ENCODE peak calls at places on chromosomes 6 and 20, in ten cellular contexts. One of them, this sample, is unnamed.

GRCh38 chr20:57618091-57618765 is 2.0 kb downstream of the ZBP1 start:
- DNase-seq in heart left ventricle: no peak
- DNase-seq in lower lobe of right lung: peak; percentile 39
- DNase-seq in neural progenitor cell: no peak
- DNase-seq in ovary: no peak
- DNase-seq in choroid plexus epithelial cell: no peak
- DNase-seq in NCI-H510A treated with DMSO at 0.1 percent for 48 hours: no peak
- DNase-seq in epithelial cell of esophagus: peak; percentile 82
- DNase-seq in NCI-H2081: no peak
- DNase-seq in activated naive CD4-positive, alpha-beta T cell treated with anti-CD3 and anti-CD28 coated beads, Interleukin-2, amount 10 ng/mL, durations not matched to agents 7 days and 5 days: peak; percentile 46
- DNase-seq in this sample: no peak

GRCh38 chr6:41970436-41970846 is 28.8 kb upstream of the CCND3 start:
- DNase-seq in heart left ventricle: no peak
- DNase-seq in lower lobe of right lung: peak; percentile 77
- DNase-seq in neural progenitor cell: no peak
- DNase-seq in ovary: no peak
- DNase-seq in choroid plexus epithelial cell: peak; percentile 60
- DNase-seq in NCI-H510A treated with DMSO at 0.1 percent for 48 hours: no peak
- DNase-seq in epithelial cell of esophagus: peak; percentile 79
- DNase-seq in NCI-H2081: no peak
- DNase-seq in activated naive CD4-positive, alpha-beta T cell treated with anti-CD3 and anti-CD28 coated beads, Interleukin-2, amount 10 ng/mL, durations not matched to agents 7 days and 5 days: no peak
- DNase-seq in this sample: peak; percentile 46

GRCh38 chr20:64205611-64206026 is 41.4 kb downstream of the MYT1 start:
- DNase-seq in heart left ventricle: no peak
- DNase-seq in lower lobe of right lung: no peak
- DNase-seq in neural progenitor cell: no peak
- DNase-seq in ovary: no peak
- DNase-seq in choroid plexus epithelial cell: no peak
- DNase-seq in NCI-H510A treated with DMSO at 0.1 percent for 48 hours: no peak
- DNase-seq in epithelial cell of esophagus: peak; percentile 75
- DNase-seq in NCI-H2081: no peak
- DNase-seq in activated naive CD4-positive, alpha-beta T cell treated with anti-CD3 and anti-CD28 coated beads, Interleukin-2, amount 10 ng/mL, durations not matched to agents 7 days and 5 days: no peak
- DNase-seq in this sample: no peak

GRCh38 chr6:56851104-56851503 is 103.8 kb upstream of the BEND6 start:
- DNase-seq in heart left ventricle: no peak
- DNase-seq in lower lobe of right lung: no peak
- DNase-seq in neural progenitor cell: peak; percentile 29
- DNase-seq in ovary: no peak
- DNase-seq in choroid plexus epithelial cell: peak; percentile 41
- DNase-seq in NCI-H510A treated with DMSO at 0.1 percent for 48 hours: no peak
- DNase-seq in epithelial cell of esophagus: peak; percentile 47
- DNase-seq in NCI-H2081: no peak
- DNase-seq in activated naive CD4-positive, alpha-beta T cell treated with anti-CD3 and anti-CD28 coated beads, Interleukin-2, amount 10 ng/mL, durations not matched to agents 7 days and 5 days: no peak
- DNase-seq in this sample: no peak

GRCh38 chr20:33733654-33734576 is 2.1 kb downstream of the ZNF341 start:
- DNase-seq in heart left ventricle: no peak
- DNase-seq in lower lobe of right lung: no peak
- DNase-seq in neural progenitor cell: no peak
- DNase-seq in ovary: peak; percentile 28
- DNase-seq in choroid plexus epithelial cell: peak; percentile 91
- DNase-seq in NCI-H510A treated with DMSO at 0.1 percent for 48 hours: no peak
- DNase-seq in epithelial cell of esophagus: peak; percentile 63
- DNase-seq in NCI-H2081: no peak
- DNase-seq in activated naive CD4-positive, alpha-beta T cell treated with anti-CD3 and anti-CD28 coated beads, Interleukin-2, amount 10 ng/mL, durations not matched to agents 7 days and 5 days: no peak
- DNase-seq in this sample: peak; percentile 44

GRCh38 chr6:154488802-154489437 is 21.6 kb downstream of the CNKSR3 start:
- DNase-seq in heart left ventricle: no peak
- DNase-seq in lower lobe of right lung: no peak
- DNase-seq in neural progenitor cell: no peak
- DNase-seq in ovary: no peak
- DNase-seq in choroid plexus epithelial cell: peak; percentile 61
- DNase-seq in NCI-H510A treated with DMSO at 0.1 percent for 48 hours: no peak
- DNase-seq in epithelial cell of esophagus: no peak
- DNase-seq in NCI-H2081: no peak
- DNase-seq in activated naive CD4-positive, alpha-beta T cell treated with anti-CD3 and anti-CD28 coated beads, Interleukin-2, amount 10 ng/mL, durations not matched to agents 7 days and 5 days: no peak
- DNase-seq in this sample: no peak

GRCh38 chr20:60870040-60870439 is 382.0 kb upstream of the CDH4 start:
- DNase-seq in heart left ventricle: no peak
- DNase-seq in lower lobe of right lung: no peak
- DNase-seq in neural progenitor cell: no peak
- DNase-seq in ovary: no peak
- DNase-seq in choroid plexus epithelial cell: no peak
- DNase-seq in NCI-H510A treated with DMSO at 0.1 percent for 48 hours: no peak
- DNase-seq in epithelial cell of esophagus: no peak
- DNase-seq in NCI-H2081: no peak
- DNase-seq in activated naive CD4-positive, alpha-beta T cell treated with anti-CD3 and anti-CD28 coated beads, Interleukin-2, amount 10 ng/mL, durations not matched to agents 7 days and 5 days: no peak
- DNase-seq in this sample: no peak

GRCh38 chr6:111746983-111747773 is 126.1 kb downstream of the FYN start:
- DNase-seq in heart left ventricle: no peak
- DNase-seq in lower lobe of right lung: no peak
- DNase-seq in neural progenitor cell: no peak
- DNase-seq in ovary: no peak
- DNase-seq in choroid plexus epithelial cell: no peak
- DNase-seq in NCI-H510A treated with DMSO at 0.1 percent for 48 hours: no peak
- DNase-seq in epithelial cell of esophagus: no peak
- DNase-seq in NCI-H2081: no peak
- DNase-seq in activated naive CD4-positive, alpha-beta T cell treated with anti-CD3 and anti-CD28 coated beads, Interleukin-2, amount 10 ng/mL, durations not matched to agents 7 days and 5 days: no peak
- DNase-seq in this sample: no peak

GRCh38 chr6:125658759-125659431 is 90.5 kb upstream of the HEY2 start:
- DNase-seq in heart left ventricle: no peak
- DNase-seq in lower lobe of right lung: no peak
- DNase-seq in neural progenitor cell: no peak
- DNase-seq in ovary: no peak
- DNase-seq in choroid plexus epithelial cell: no peak
- DNase-seq in NCI-H510A treated with DMSO at 0.1 percent for 48 hours: no peak
- DNase-seq in epithelial cell of esophagus: peak; percentile 16
- DNase-seq in NCI-H2081: no peak
- DNase-seq in activated naive CD4-positive, alpha-beta T cell treated with anti-CD3 and anti-CD28 coated beads, Interleukin-2, amount 10 ng/mL, durations not matched to agents 7 days and 5 days: no peak
- DNase-seq in this sample: no peak

GRCh38 chr6:14567031-14567430 is 449.5 kb downstream of the CD83 start:
- DNase-seq in heart left ventricle: no peak
- DNase-seq in lower lobe of right lung: no peak
- DNase-seq in neural progenitor cell: no peak
- DNase-seq in ovary: no peak
- DNase-seq in choroid plexus epithelial cell: no peak
- DNase-seq in NCI-H510A treated with DMSO at 0.1 percent for 48 hours: peak; percentile 13
- DNase-seq in epithelial cell of esophagus: no peak
- DNase-seq in NCI-H2081: no peak
- DNase-seq in activated naive CD4-positive, alpha-beta T cell treated with anti-CD3 and anti-CD28 coated beads, Interleukin-2, amount 10 ng/mL, durations not matched to agents 7 days and 5 days: no peak
- DNase-seq in this sample: no peak

GRCh38 chr6:129866256-129866655 is 5.1 kb upstream of the TMEM244 start:
- DNase-seq in heart left ventricle: no peak
- DNase-seq in lower lobe of right lung: no peak
- DNase-seq in neural progenitor cell: no peak
- DNase-seq in ovary: no peak
- DNase-seq in choroid plexus epithelial cell: no peak
- DNase-seq in NCI-H510A treated with DMSO at 0.1 percent for 48 hours: no peak
- DNase-seq in epithelial cell of esophagus: no peak
- DNase-seq in NCI-H2081: no peak
- DNase-seq in activated naive CD4-positive, alpha-beta T cell treated with anti-CD3 and anti-CD28 coated beads, Interleukin-2, amount 10 ng/mL, durations not matched to agents 7 days and 5 days: no peak
- DNase-seq in this sample: no peak

GRCh38 chr6:7909323-7910276 is 988 bp downstream of the TXNDC5 start:
- DNase-seq in heart left ventricle: peak; percentile 84
- DNase-seq in lower lobe of right lung: peak; percentile 71
- DNase-seq in neural progenitor cell: peak; percentile 77
- DNase-seq in ovary: peak; percentile 30
- DNase-seq in choroid plexus epithelial cell: peak; percentile 31
- DNase-seq in NCI-H510A treated with DMSO at 0.1 percent for 48 hours: peak; percentile 7
- DNase-seq in epithelial cell of esophagus: peak; percentile 44
- DNase-seq in NCI-H2081: peak; percentile 43
- DNase-seq in activated naive CD4-positive, alpha-beta T cell treated with anti-CD3 and anti-CD28 coated beads, Interleukin-2, amount 10 ng/mL, durations not matched to agents 7 days and 5 days: peak; percentile 65
- DNase-seq in this sample: peak; percentile 14

GRCh38 chr6:27667651-27668441 is 194.9 kb upstream of the ZNF184 start:
- DNase-seq in heart left ventricle: no peak
- DNase-seq in lower lobe of right lung: no peak
- DNase-seq in neural progenitor cell: peak; percentile 30
- DNase-seq in ovary: no peak
- DNase-seq in choroid plexus epithelial cell: no peak
- DNase-seq in NCI-H510A treated with DMSO at 0.1 percent for 48 hours: no peak
- DNase-seq in epithelial cell of esophagus: peak; percentile 44
- DNase-seq in NCI-H2081: no peak
- DNase-seq in activated naive CD4-positive, alpha-beta T cell treated with anti-CD3 and anti-CD28 coated beads, Interleukin-2, amount 10 ng/mL, durations not matched to agents 7 days and 5 days: no peak
- DNase-seq in this sample: peak; percentile 36

GRCh38 chr6:160418370-160418769 is 70.2 kb downstream of the SLC22A3 start:
- DNase-seq in heart left ventricle: no peak
- DNase-seq in lower lobe of right lung: no peak
- DNase-seq in neural progenitor cell: no peak
- DNase-seq in ovary: no peak
- DNase-seq in choroid plexus epithelial cell: no peak
- DNase-seq in NCI-H510A treated with DMSO at 0.1 percent for 48 hours: no peak
- DNase-seq in epithelial cell of esophagus: no peak
- DNase-seq in NCI-H2081: no peak
- DNase-seq in activated naive CD4-positive, alpha-beta T cell treated with anti-CD3 and anti-CD28 coated beads, Interleukin-2, amount 10 ng/mL, durations not matched to agents 7 days and 5 days: no peak
- DNase-seq in this sample: no peak

GRCh38 chr6:42914546-42914945 is 1.3 kb upstream of the PTCRA start:
- DNase-seq in heart left ventricle: no peak
- DNase-seq in lower lobe of right lung: no peak
- DNase-seq in neural progenitor cell: no peak
- DNase-seq in ovary: no peak
- DNase-seq in choroid plexus epithelial cell: no peak
- DNase-seq in NCI-H510A treated with DMSO at 0.1 percent for 48 hours: no peak
- DNase-seq in epithelial cell of esophagus: no peak
- DNase-seq in NCI-H2081: no peak
- DNase-seq in activated naive CD4-positive, alpha-beta T cell treated with anti-CD3 and anti-CD28 coated beads, Interleukin-2, amount 10 ng/mL, durations not matched to agents 7 days and 5 days: no peak
- DNase-seq in this sample: no peak

GRCh38 chr6:150380256-150380655 is 11.4 kb downstream of the IYD start:
- DNase-seq in heart left ventricle: no peak
- DNase-seq in lower lobe of right lung: no peak
- DNase-seq in neural progenitor cell: no peak
- DNase-seq in ovary: no peak
- DNase-seq in choroid plexus epithelial cell: no peak
- DNase-seq in NCI-H510A treated with DMSO at 0.1 percent for 48 hours: no peak
- DNase-seq in epithelial cell of esophagus: no peak
- DNase-seq in NCI-H2081: no peak
- DNase-seq in activated naive CD4-positive, alpha-beta T cell treated with anti-CD3 and anti-CD28 coated beads, Interleukin-2, amount 10 ng/mL, durations not matched to agents 7 days and 5 days: no peak
- DNase-seq in this sample: no peak

GRCh38 chr6:139754898-139755754 is 380.7 kb upstream of the CITED2 start:
- DNase-seq in heart left ventricle: no peak
- DNase-seq in lower lobe of right lung: no peak
- DNase-seq in neural progenitor cell: no peak
- DNase-seq in ovary: no peak
- DNase-seq in choroid plexus epithelial cell: no peak
- DNase-seq in NCI-H510A treated with DMSO at 0.1 percent for 48 hours: no peak
- DNase-seq in epithelial cell of esophagus: no peak
- DNase-seq in NCI-H2081: no peak
- DNase-seq in activated naive CD4-positive, alpha-beta T cell treated with anti-CD3 and anti-CD28 coated beads, Interleukin-2, amount 10 ng/mL, durations not matched to agents 7 days and 5 days: no peak
- DNase-seq in this sample: no peak

GRCh38 chr6:14166821-14167220 is 49.2 kb downstream of the CD83 start:
- DNase-seq in heart left ventricle: no peak
- DNase-seq in lower lobe of right lung: no peak
- DNase-seq in neural progenitor cell: no peak
- DNase-seq in ovary: no peak
- DNase-seq in choroid plexus epithelial cell: no peak
- DNase-seq in NCI-H510A treated with DMSO at 0.1 percent for 48 hours: no peak
- DNase-seq in epithelial cell of esophagus: no peak
- DNase-seq in NCI-H2081: no peak
- DNase-seq in activated naive CD4-positive, alpha-beta T cell treated with anti-CD3 and anti-CD28 coated beads, Interleukin-2, amount 10 ng/mL, durations not matched to agents 7 days and 5 days: no peak
- DNase-seq in this sample: no peak

GRCh38 chr6:105192707-105193465 is 13.1 kb upstream of the POPDC3 start:
- DNase-seq in heart left ventricle: no peak
- DNase-seq in lower lobe of right lung: no peak
- DNase-seq in neural progenitor cell: no peak
- DNase-seq in ovary: no peak
- DNase-seq in choroid plexus epithelial cell: peak; percentile 55
- DNase-seq in NCI-H510A treated with DMSO at 0.1 percent for 48 hours: no peak
- DNase-seq in epithelial cell of esophagus: peak; percentile 71
- DNase-seq in NCI-H2081: no peak
- DNase-seq in activated naive CD4-positive, alpha-beta T cell treated with anti-CD3 and anti-CD28 coated beads, Interleukin-2, amount 10 ng/mL, durations not matched to agents 7 days and 5 days: no peak
- DNase-seq in this sample: no peak

GRCh38 chr6:43636312-43636667 is 650 bp downstream of the MAD2L1BP start:
- DNase-seq in heart left ventricle: no peak
- DNase-seq in lower lobe of right lung: no peak
- DNase-seq in neural progenitor cell: no peak
- DNase-seq in ovary: no peak
- DNase-seq in choroid plexus epithelial cell: peak; percentile 39
- DNase-seq in NCI-H510A treated with DMSO at 0.1 percent for 48 hours: no peak
- DNase-seq in epithelial cell of esophagus: peak; percentile 21
- DNase-seq in NCI-H2081: no peak
- DNase-seq in activated naive CD4-positive, alpha-beta T cell treated with anti-CD3 and anti-CD28 coated beads, Interleukin-2, amount 10 ng/mL, durations not matched to agents 7 days and 5 days: peak; percentile 54
- DNase-seq in this sample: no peak

GRCh38 chr6:834190-834589 is 141.3 kb upstream of the EXOC2 start:
- DNase-seq in heart left ventricle: no peak
- DNase-seq in lower lobe of right lung: no peak
- DNase-seq in neural progenitor cell: no peak
- DNase-seq in ovary: no peak
- DNase-seq in choroid plexus epithelial cell: no peak
- DNase-seq in NCI-H510A treated with DMSO at 0.1 percent for 48 hours: no peak
- DNase-seq in epithelial cell of esophagus: no peak
- DNase-seq in NCI-H2081: no peak
- DNase-seq in activated naive CD4-positive, alpha-beta T cell treated with anti-CD3 and anti-CD28 coated beads, Interleukin-2, amount 10 ng/mL, durations not matched to agents 7 days and 5 days: no peak
- DNase-seq in this sample: no peak

GRCh38 chr6:130780137-130780536 is 47.1 kb upstream of the SMLR1 start:
- DNase-seq in heart left ventricle: no peak
- DNase-seq in lower lobe of right lung: no peak
- DNase-seq in neural progenitor cell: no peak
- DNase-seq in ovary: no peak
- DNase-seq in choroid plexus epithelial cell: no peak
- DNase-seq in NCI-H510A treated with DMSO at 0.1 percent for 48 hours: no peak
- DNase-seq in epithelial cell of esophagus: no peak
- DNase-seq in NCI-H2081: no peak
- DNase-seq in activated naive CD4-positive, alpha-beta T cell treated with anti-CD3 and anti-CD28 coated beads, Interleukin-2, amount 10 ng/mL, durations not matched to agents 7 days and 5 days: no peak
- DNase-seq in this sample: no peak

GRCh38 chr6:107221519-107221918 is 106.2 kb upstream of the BEND3 start:
- DNase-seq in heart left ventricle: no peak
- DNase-seq in lower lobe of right lung: no peak
- DNase-seq in neural progenitor cell: no peak
- DNase-seq in ovary: no peak
- DNase-seq in choroid plexus epithelial cell: no peak
- DNase-seq in NCI-H510A treated with DMSO at 0.1 percent for 48 hours: no peak
- DNase-seq in epithelial cell of esophagus: no peak
- DNase-seq in NCI-H2081: no peak
- DNase-seq in activated naive CD4-positive, alpha-beta T cell treated with anti-CD3 and anti-CD28 coated beads, Interleukin-2, amount 10 ng/mL, durations not matched to agents 7 days and 5 days: no peak
- DNase-seq in this sample: no peak

GRCh38 chr6:71822626-71823025 is 63.7 kb upstream of the RIMS1 start:
- DNase-seq in heart left ventricle: no peak
- DNase-seq in lower lobe of right lung: no peak
- DNase-seq in neural progenitor cell: no peak
- DNase-seq in ovary: no peak
- DNase-seq in choroid plexus epithelial cell: no peak
- DNase-seq in NCI-H510A treated with DMSO at 0.1 percent for 48 hours: no peak
- DNase-seq in epithelial cell of esophagus: no peak
- DNase-seq in NCI-H2081: no peak
- DNase-seq in activated naive CD4-positive, alpha-beta T cell treated with anti-CD3 and anti-CD28 coated beads, Interleukin-2, amount 10 ng/mL, durations not matched to agents 7 days and 5 days: no peak
- DNase-seq in this sample: no peak

GRCh38 chr6:150491131-150491795 is 108.4 kb upstream of the PLEKHG1 start:
- DNase-seq in heart left ventricle: no peak
- DNase-seq in lower lobe of right lung: no peak
- DNase-seq in neural progenitor cell: no peak
- DNase-seq in ovary: no peak
- DNase-seq in choroid plexus epithelial cell: peak; percentile 38
- DNase-seq in NCI-H510A treated with DMSO at 0.1 percent for 48 hours: no peak
- DNase-seq in epithelial cell of esophagus: peak; percentile 83
- DNase-seq in NCI-H2081: no peak
- DNase-seq in activated naive CD4-positive, alpha-beta T cell treated with anti-CD3 and anti-CD28 coated beads, Interleukin-2, amount 10 ng/mL, durations not matched to agents 7 days and 5 days: no peak
- DNase-seq in this sample: no peak

GRCh38 chr20:62277253-62277652 is 25.5 kb upstream of the ADRM1 start:
- DNase-seq in heart left ventricle: no peak
- DNase-seq in lower lobe of right lung: no peak
- DNase-seq in neural progenitor cell: no peak
- DNase-seq in ovary: no peak
- DNase-seq in choroid plexus epithelial cell: no peak
- DNase-seq in NCI-H510A treated with DMSO at 0.1 percent for 48 hours: no peak
- DNase-seq in epithelial cell of esophagus: no peak
- DNase-seq in NCI-H2081: no peak
- DNase-seq in activated naive CD4-positive, alpha-beta T cell treated with anti-CD3 and anti-CD28 coated beads, Interleukin-2, amount 10 ng/mL, durations not matched to agents 7 days and 5 days: no peak
- DNase-seq in this sample: no peak

GRCh38 chr6:3614918-3615317 is 136.6 kb downstream of the PXDC1 start:
- DNase-seq in heart left ventricle: no peak
- DNase-seq in lower lobe of right lung: no peak
- DNase-seq in neural progenitor cell: no peak
- DNase-seq in ovary: no peak
- DNase-seq in choroid plexus epithelial cell: no peak
- DNase-seq in NCI-H510A treated with DMSO at 0.1 percent for 48 hours: no peak
- DNase-seq in epithelial cell of esophagus: no peak
- DNase-seq in NCI-H2081: no peak
- DNase-seq in activated naive CD4-positive, alpha-beta T cell treated with anti-CD3 and anti-CD28 coated beads, Interleukin-2, amount 10 ng/mL, durations not matched to agents 7 days and 5 days: no peak
- DNase-seq in this sample: no peak

GRCh38 chr20:4151342-4151741 is 136.0 kb upstream of the RNF24 start:
- DNase-seq in heart left ventricle: no peak
- DNase-seq in lower lobe of right lung: no peak
- DNase-seq in neural progenitor cell: no peak
- DNase-seq in ovary: no peak
- DNase-seq in choroid plexus epithelial cell: no peak
- DNase-seq in NCI-H510A treated with DMSO at 0.1 percent for 48 hours: no peak
- DNase-seq in epithelial cell of esophagus: no peak
- DNase-seq in NCI-H2081: no peak
- DNase-seq in activated naive CD4-positive, alpha-beta T cell treated with anti-CD3 and anti-CD28 coated beads, Interleukin-2, amount 10 ng/mL, durations not matched to agents 7 days and 5 days: no peak
- DNase-seq in this sample: no peak